ENCODE peak calls at places on chromosomes 1 and 21, in six cellular contexts. J is breast epithelium, X is HCT116, D is suprapubic skin, P is body of pancreas, F is transverse colon. K is an unnamed sample.

GRCh38 chr1:150578278-150579109 is 916 bp downstream of the MCL1 start:
- DNase-seq in J (no peak), X (no peak), F (peak; percentile 54), D (no peak), P (peak; percentile 41), K (no peak)

GRCh38 chr1:214615111-214615510 is 12.1 kb downstream of the CENPF start:
- DNase-seq in J (no peak), P (no peak), D (no peak), X (no peak), F (no peak), K (no peak)

GRCh38 chr1:209587778-209588177 is 4.3 kb downstream of the CAMK1G start:
- DNase-seq in D (no peak), P (no peak), J (no peak), X (no peak), F (no peak), K (no peak)

GRCh38 chr1:83318361-83318760 is 680.6 kb downstream of the TTLL7 start:
- DNase-seq in P (no peak), J (no peak), X (no peak), F (no peak), D (no peak), K (no peak)

GRCh38 chr1:54331091-54331772 is 75.0 kb downstream of the SSBP3 start:
- DNase-seq in J (no peak), P (no peak), F (no peak), D (no peak), X (no peak), K (no peak)

GRCh38 chr1:185960377-185961151 is 226.4 kb downstream of the HMCN1 start:
- DNase-seq in P (peak; percentile 27), J (no peak), F (no peak), X (no peak), D (peak; percentile 78), K (peak; percentile 81)

GRCh38 chr1:7902478-7903084 is 38.1 kb downstream of the TNFRSF9 start:
- DNase-seq in J (peak; percentile 55), F (peak; percentile 54), X (peak; percentile 67), P (peak; percentile 65), D (no peak), K (peak; percentile 82)

GRCh38 chr1:154154053-154154452 is 820 bp downstream of the NUP210L start:
- DNase-seq in D (no peak), J (no peak), F (no peak), P (no peak), X (no peak), K (no peak)

GRCh38 chr1:24413350-24414163 is at the start of gene STPG1:
- DNase-seq in P (peak; percentile 90), D (peak; percentile 91), J (peak; percentile 89), F (peak; percentile 90), X (peak; percentile 92), K (peak; percentile 41)

GRCh38 chr1:89589515-89589914 is 43.4 kb upstream of the LRRC8C start:
- DNase-seq in D (no peak), F (no peak), P (no peak), X (no peak), J (no peak), K (no peak)

GRCh38 chr1:204013052-204013451 is 59.9 kb upstream of the SOX13 start:
- DNase-seq in F (no peak), X (no peak), D (no peak), J (no peak), P (no peak), K (no peak)

GRCh38 chr1:160819186-160819585 is 23.2 kb downstream of the LY9 start:
- DNase-seq in F (no peak), X (no peak), D (no peak), J (no peak), P (no peak), K (no peak)

GRCh38 chr1:3465091-3465934 is 10.8 kb downstream of the ARHGEF16 start:
- DNase-seq in F (no peak), D (no peak), X (no peak), J (no peak), P (no peak), K (no peak)

GRCh38 chr1:59143824-59144223 is 153.1 kb upstream of the FGGY start:
- DNase-seq in P (no peak), D (no peak), J (no peak), F (no peak), X (no peak), K (no peak)

GRCh38 chr1:1058921-1059493 is 15.1 kb downstream of the RNF223 start:
- DNase-seq in J (no peak), P (peak; percentile 32), D (no peak), X (no peak), F (no peak), K (no peak)

GRCh38 chr1:2783435-2784397 is 17.8 kb downstream of the TTC34 start:
- DNase-seq in D (peak; percentile 65), J (no peak), P (no peak), X (no peak), F (no peak), K (no peak)

GRCh38 chr1:47658161-47658920 is 220.5 kb downstream of the FOXD2 start:
- DNase-seq in D (peak; percentile 65), F (no peak), X (no peak), J (no peak), P (no peak), K (no peak)

GRCh38 chr1:236073307-236073897 is 8.5 kb upstream of the NID1 start:
- DNase-seq in F (no peak), J (no peak), D (no peak), X (no peak), P (no peak), K (no peak)

GRCh38 chr1:214328770-214329455 is 48.0 kb downstream of the SMYD2 start:
- DNase-seq in D (peak; percentile 88), P (peak; percentile 89), F (peak; percentile 83), J (peak; percentile 87), X (peak; percentile 54), K (peak; percentile 86)

GRCh38 chr1:84096121-84096635 is 47.9 kb upstream of the PRKACB start:
- DNase-seq in D (no peak), F (no peak), J (no peak), P (no peak), X (no peak), K (no peak)

GRCh38 chr1:143651350-143651992 is 320.3 kb downstream of the FAM72C start:
- DNase-seq in D (no peak), P (no peak), F (no peak), X (no peak), J (no peak), K (no peak)

GRCh38 chr1:94522304-94522703 is 19.3 kb downstream of the F3 start:
- DNase-seq in J (no peak), X (peak; percentile 45), P (peak; percentile 18), D (no peak), F (no peak), K (no peak)

GRCh38 chr21:38888956-38889605 is 83.4 kb downstream of the ETS2 start:
- DNase-seq in P (no peak), F (no peak), J (no peak), D (no peak), X (no peak), K (no peak)

GRCh38 chr1:235617808-235618207 is 31.8 kb downstream of the GNG4 start:
- DNase-seq in P (no peak), X (no peak), F (no peak), D (no peak), J (no peak), K (no peak)

GRCh38 chr1:214563881-214564280 is 12.5 kb upstream of the PTPN14 start:
- DNase-seq in P (no peak), F (no peak), X (no peak), J (no peak), D (no peak), K (no peak)

GRCh38 chr1:110341872-110342331 is 2.7 kb downstream of the RBM15 start:
- DNase-seq in P (no peak), X (no peak), J (no peak), D (no peak), F (no peak), K (no peak)
- H3K4me1 ChIP-seq in P (peaks cover 58% of the 10 kb centered on the region), X (peaks cover 23% of the 10 kb centered on the region), J (no peaks in the 10 kb centered on the region), D (peaks cover 61% of the 10 kb centered on the region), F (peaks cover 30% of the 10 kb centered on the region), K (no peaks in the 10 kb centered on the region)

DNA sequence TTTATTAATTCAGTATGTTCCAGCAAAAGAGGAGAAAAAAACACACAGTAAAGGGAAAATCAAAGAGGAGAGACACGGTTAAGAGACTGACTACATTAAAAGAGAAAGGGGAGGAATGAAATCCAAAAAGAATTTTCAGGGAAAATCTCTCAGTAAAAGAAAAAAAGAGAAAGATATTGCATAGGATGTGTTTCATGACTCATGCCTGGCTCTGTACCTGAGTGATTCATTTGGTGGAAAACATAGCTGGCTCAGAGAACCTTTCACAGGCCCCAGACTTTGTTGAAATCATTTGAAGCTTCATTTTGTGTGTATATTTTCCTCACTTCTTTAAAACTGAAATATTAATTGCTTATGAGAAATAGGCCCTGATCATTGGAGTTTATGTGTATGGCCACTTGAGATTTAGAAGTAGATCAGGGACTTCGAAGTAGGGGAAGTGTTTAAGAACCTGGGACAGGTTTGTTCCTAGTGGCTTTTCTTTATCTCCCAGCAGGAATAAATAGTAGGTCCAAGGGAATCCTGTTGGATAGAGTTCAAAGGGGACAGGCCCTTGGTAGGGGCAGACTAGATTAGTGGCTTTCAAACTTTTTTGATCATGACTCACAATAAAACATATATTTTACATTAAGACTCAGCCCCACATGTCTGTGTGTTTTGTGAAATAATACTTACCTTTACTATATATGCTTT is 239.1 kb upstream of the SGIP1 start:
- DNase-seq in D (no peak), J (no peak), F (no peak), P (no peak), X (peak; percentile 85), K (no peak)
- H3K27ac ChIP-seq in D (peak overlapping the region; percentile 71), J (peak overlapping the region; percentile 87), F (no peak overlapping the region), P (no peak overlapping the region), X (peak overlapping the region; percentile 99), K (no peak overlapping the region)

DNA sequence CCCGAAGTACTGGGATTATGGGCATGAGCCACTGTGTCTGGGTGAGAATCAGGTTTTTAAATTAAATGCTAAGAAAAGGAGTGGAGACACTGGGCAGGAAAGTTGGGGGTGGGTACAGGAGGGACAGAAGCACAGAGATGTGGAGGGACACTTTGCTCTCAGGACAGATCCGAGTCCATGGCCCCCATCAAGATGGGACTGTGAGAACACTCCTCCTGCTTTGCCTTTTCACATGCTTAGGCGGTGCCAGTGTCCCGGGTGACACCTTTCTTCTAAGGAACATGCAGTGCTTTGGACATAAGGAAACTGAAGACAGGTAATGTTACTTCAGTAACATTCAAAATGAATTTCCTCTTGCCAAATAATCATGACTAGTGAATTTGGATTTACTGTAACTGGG is 16.7 kb downstream of the SLC25A33 start:
- DNase-seq in D (no peak), F (no peak), X (no peak), P (no peak), J (no peak), K (no peak)
- TF ChIP-seq POLR2A in D (no peak), F (no peak), X (no peak), P (no peak), J (no peak), K (no peak)

DNA sequence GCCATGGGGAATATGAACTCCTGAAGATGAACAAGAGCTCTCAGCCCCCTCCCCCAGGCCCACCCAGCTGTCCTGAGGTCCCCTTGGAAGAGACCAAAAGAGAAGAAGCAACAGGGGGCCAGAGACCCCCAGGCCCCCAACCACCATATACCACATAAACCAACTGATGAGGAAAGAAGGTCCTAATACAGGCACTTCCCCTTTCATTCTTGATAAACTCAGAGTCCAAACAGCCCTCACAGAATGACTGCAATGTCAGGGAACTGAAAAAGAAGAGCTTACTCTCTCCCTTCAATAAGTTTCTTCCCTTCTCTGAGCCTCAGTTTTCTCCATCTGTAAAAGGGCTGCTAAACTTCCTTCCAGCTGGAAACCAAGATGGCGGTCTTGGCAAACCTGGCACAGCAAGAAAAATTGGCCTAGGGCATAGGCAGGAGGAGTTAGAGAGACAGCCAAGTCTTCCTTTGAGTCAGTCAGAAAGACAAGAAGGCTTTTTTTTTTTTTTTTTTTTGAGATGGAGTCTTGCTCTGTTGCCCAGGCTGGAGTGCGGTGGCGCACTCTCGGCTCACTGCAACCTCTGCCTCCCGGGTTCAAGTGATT is 90.5 kb downstream of the VWA5B1 start:
- DNase-seq in D (no peak), J (no peak), P (no peak), F (no peak), X (no peak), K (no peak)
- H3K4me1 ChIP-seq in D (no peaks in the 10 kb centered on the region), J (no peaks in the 10 kb centered on the region), P (no peaks in the 10 kb centered on the region), F (no peaks in the 10 kb centered on the region), X (peaks cover 24% of the 10 kb centered on the region), K (no peaks in the 10 kb centered on the region)